ENCODE peak calls at places on chromosomes 3 and 15, in four cellular contexts. A is stimulated activated CD8-positive, alpha-beta memory T cell treated with anti-CD3 and anti-CD28 coated beads, Interleukin-7, amount 100 ng/mL, for 48 hours; T is upper lobe of right lung; E is H54. C is an unnamed sample.

GRCh38 chr3:127677541-127678314 is 5.0 kb downstream of the ABTB1 start:
- DNase-seq in A (no peak), T (peak; percentile 55), E (no peak), C (no peak)

GRCh38 chr15:99983894-99984293 is 250.7 kb upstream of the LYSMD4 start:
- DNase-seq in A (no peak), T (no peak), E (no peak), C (no peak)

GRCh38 chr3:114307222-114307840 is 13.5 kb downstream of the TIGIT start:
- DNase-seq in T (no peak), E (no peak), A (no peak), C (no peak)

GRCh38 chr3:13144163-13145023 is 71.2 kb upstream of the IQSEC1 start:
- DNase-seq in A (no peak), E (no peak), T (peak; percentile 45), C (no peak)

GRCh38 chr15:80744826-80745225 is 34.3 kb upstream of the CEMIP start:
- DNase-seq in A (no peak), T (no peak), E (no peak), C (peak; percentile 62)

GRCh38 chr15:67501177-67501835 is 19.6 kb upstream of the C15orf61 start:
- DNase-seq in T (no peak), E (no peak), A (no peak), C (no peak)

GRCh38 chr15:27271258-27271657 is 300.3 kb downstream of the GABRG3 start:
- DNase-seq in A (no peak), T (no peak), E (no peak), C (no peak)

GRCh38 chr3:133881492-133881891 is 14.2 kb downstream of the RAB6B start:
- DNase-seq in E (no peak), A (no peak), T (no peak), C (no peak)

GRCh38 chr3:69137006-69137405 is 14.6 kb upstream of the LMOD3 start:
- DNase-seq in A (no peak), E (no peak), T (no peak), C (no peak)

GRCh38 chr3:87088366-87088983 is 97.5 kb upstream of the VGLL3 start:
- DNase-seq in A (no peak), E (no peak), T (no peak), C (no peak)

GRCh38 chr3:52890735-52891134 is 6.6 kb downstream of the STIMATE start:
- DNase-seq in E (no peak), A (peak; percentile 47), T (no peak), C (no peak)

GRCh38 chr15:33561967-33562366 is 251.2 kb downstream of the RYR3 start:
- DNase-seq in A (no peak), T (no peak), E (no peak), C (no peak)

GRCh38 chr3:55481067-55481917 is 5.8 kb downstream of the WNT5A start:
- DNase-seq in T (peak; percentile 73), E (no peak), A (no peak), C (peak; percentile 83)

GRCh38 chr3:56323986-56324420 is 144.3 kb downstream of the ERC2 start:
- DNase-seq in E (peak; percentile 52), A (no peak), T (no peak), C (peak; percentile 46)

GRCh38 chr3:190526787-190527767 is 13.2 kb downstream of the IL1RAP start:
- DNase-seq in A (no peak), T (no peak), E (no peak), C (no peak)

GRCh38 chr3:95711789-95712188 is 1102.6 kb upstream of the EPHA6 start:
- DNase-seq in A (no peak), E (no peak), T (no peak), C (no peak)

GRCh38 chr15:27486036-27486435 is 515.1 kb downstream of the GABRG3 start:
- DNase-seq in T (no peak), E (no peak), A (no peak), C (no peak)

GRCh38 chr3:69669070-69669469 is 70.2 kb upstream of the MITF start:
- DNase-seq in E (no peak), T (no peak), A (no peak), C (no peak)

GRCh38 chr3:38826001-38826400 is 10.0 kb upstream of the SCN10A start:
- DNase-seq in T (no peak), E (no peak), A (no peak), C (no peak)

GRCh38 chr15:83475551-83475950 is 28.4 kb downstream of the SH3GL3 start:
- DNase-seq in A (no peak), T (no peak), E (peak; percentile 32), C (no peak)

GRCh38 chr15:74196175-74196574 is 6.4 kb downstream of the STRA6 start:
- DNase-seq in E (peak; percentile 60), T (no peak), A (no peak), C (peak; percentile 94)

GRCh38 chr15:67093146-67093874 is 27.9 kb downstream of the SMAD3 start:
- DNase-seq in E (no peak), A (no peak), T (no peak), C (no peak)

GRCh38 chr15:40847225-40847961 is 3.5 kb downstream of the SPINT1 start:
- DNase-seq in E (peak; percentile 87), T (peak; percentile 87), A (no peak), C (no peak)

GRCh38 chr15:28243901-28244300 is 78.1 kb downstream of the HERC2 start:
- DNase-seq in T (no peak), A (no peak), E (no peak), C (no peak)

GRCh38 chr3:128490650-128491070 is 2.3 kb downstream of the GATA2 start:
- DNase-seq in E (no peak), T (peak; percentile 62), A (no peak), C (no peak)

C was measured in AG09309.